ENCODE peak calls at places on chromosomes 12 and 14, in seven cellular contexts. R, V, W, Q, M, N and O are unnamed samples.

GRCh38 chr14:69673578-69674305 is 62.3 kb downstream of the SUSD6 start:
- DNase-seq in R (no peak), V (no peak), W (no peak), Q (no peak), M (no peak), N (no peak), O (no peak)

GRCh38 chr12:119302334-119303132 is 32.0 kb upstream of the CCDC60 start:
- DNase-seq in R (no peak), V (no peak), W (no peak), Q (no peak), M (no peak), N (no peak), O (no peak)

GRCh38 chr14:80202888-80203562 is 8.3 kb downstream of the DIO2 start:
- DNase-seq in R (no peak), V (no peak), W (no peak), Q (no peak), M (no peak), N (no peak), O (peak; percentile 47)

GRCh38 chr14:69072584-69072983 is 80.3 kb downstream of the DCAF5 start:
- DNase-seq in R (no peak), V (no peak), W (no peak), Q (no peak), M (no peak), N (no peak), O (no peak)

GRCh38 chr14:92646952-92647461 is 101.4 kb downstream of the LGMN start:
- DNase-seq in R (no peak), V (no peak), W (no peak), Q (peak; percentile 3), M (no peak), N (peak; percentile 75), O (no peak)

GRCh38 chr12:110698171-110698902 is 9.4 kb upstream of the HVCN1 start:
- DNase-seq in R (peak; percentile 51), V (peak; percentile 84), W (peak; percentile 61), Q (peak; percentile 56), M (peak; percentile 63), N (peak; percentile 47), O (peak; percentile 81)

GRCh38 chr12:59396519-59396918 is 199.3 kb upstream of the SLC16A7 start:
- DNase-seq in R (no peak), V (no peak), W (no peak), Q (no peak), M (no peak), N (no peak), O (no peak)

GRCh38 chr12:45543887-45544286 is 185.6 kb upstream of the ARID2 start:
- DNase-seq in R (peak; percentile 4), V (no peak), W (no peak), Q (peak; percentile 70), M (no peak), N (peak; percentile 87), O (peak; percentile 66)

GRCh38 chr14:64060648-64061096 is 207.9 kb downstream of the SYNE2 start:
- DNase-seq in R (no peak), V (no peak), W (no peak), Q (no peak), M (no peak), N (no peak), O (peak; percentile 28)

GRCh38 chr14:68250950-68251765 is 431.6 kb downstream of the RAD51B start:
- DNase-seq in R (no peak), V (no peak), W (no peak), Q (no peak), M (no peak), N (no peak), O (no peak)

GRCh38 chr14:91062600-91062999 is 2.2 kb upstream of the RPS6KA5 start:
- DNase-seq in R (no peak), V (no peak), W (no peak), Q (no peak), M (no peak), N (no peak), O (no peak)

GRCh38 chr14:83058068-83058467 is 1524.4 kb upstream of the SEL1L start:
- DNase-seq in R (no peak), V (no peak), W (no peak), Q (no peak), M (no peak), N (no peak), O (no peak)

GRCh38 chr14:76274324-76274723 is 101.6 kb upstream of the ESRRB start:
- DNase-seq in R (no peak), V (no peak), W (no peak), Q (no peak), M (no peak), N (no peak), O (no peak)